ENCODE peak calls at places on chromosomes 5 and 9, in four cellular contexts. Y, T, H and G are unnamed samples.

GRCh38 chr5:150789943-150790611 is 11.5 kb downstream of the SMIM3 start:
- DNase-seq in H (no peak), Y (no peak), T (peak; percentile 100), G (peak; percentile 98)

GRCh38 chr5:75395277-75395676 is 58.3 kb downstream of the HMGCR start:
- DNase-seq in Y (no peak), T (no peak), H (no peak), G (no peak)

GRCh38 chr9:5389109-5389732 is 48.5 kb downstream of the PLGRKT start:
- DNase-seq in H (no peak), T (peak; percentile 77), Y (no peak), G (peak; percentile 84)

GRCh38 chr5:14676320-14676719 is 11.8 kb downstream of the OTULIN start:
- DNase-seq in T (peak; percentile 93), H (no peak), Y (no peak), G (peak; percentile 29)

GRCh38 chr5:93723005-93723404 is 18.4 kb downstream of the POU5F2 start:
- DNase-seq in H (no peak), Y (no peak), T (peak; percentile 33), G (no peak)

GRCh38 chr5:172370648-172371248 is 83.6 kb downstream of the SH3PXD2B start:
- DNase-seq in T (peak; percentile 62), Y (no peak), H (no peak), G (peak; percentile 50)

GRCh38 chr5:112529525-112529924 is 110.4 kb upstream of the EPB41L4A start:
- DNase-seq in H (no peak), T (peak; percentile 48), Y (no peak), G (no peak)

GRCh38 chr5:93357686-93358085 is 223.3 kb downstream of the NR2F1-AS1 start:
- DNase-seq in Y (no peak), T (no peak), H (no peak), G (no peak)

GRCh38 chr9:68872026-68872501 is 141.8 kb downstream of the PRKACG start:
- DNase-seq in Y (no peak), T (no peak), H (no peak), G (no peak)

GRCh38 chr9:88646539-88646938 is 111.6 kb downstream of the NXNL2 start:
- DNase-seq in H (no peak), Y (no peak), T (no peak), G (no peak)

GRCh38 chr9:88653926-88654325 is 118.9 kb downstream of the NXNL2 start:
- DNase-seq in T (peak; percentile 18), H (no peak), Y (no peak), G (peak; percentile 75)

GRCh38 chr9:88652876-88653275 is 117.9 kb downstream of the NXNL2 start:
- DNase-seq in H (no peak), Y (no peak), T (no peak), G (peak; percentile 54)

GRCh38 chr9:88657893-88658292 is 122.9 kb downstream of the NXNL2 start:
- DNase-seq in T (no peak), H (no peak), Y (no peak), G (no peak)

GRCh38 chr9:88651682-88652633 is 117.0 kb downstream of the NXNL2 start:
- DNase-seq in T (peak; percentile 84), Y (peak; percentile 95), H (peak; percentile 90), G (peak; percentile 98)
- H3K4me3 ChIP-seq in T (no peak overlapping the region), Y (no peak overlapping the region), H (no peak overlapping the region), G (peak overlapping the region; percentile 46)

GRCh38 chr5:73295447-73295846 is 122.5 kb downstream of the TMEM174 start:
- DNase-seq in T (no peak), Y (no peak), H (no peak), G (no peak)
- TF ChIP-seq CTCF in T (peak; percentile 29), Y (peak; percentile 18), H (no peak), G (peak; percentile 6)

GRCh38 chr5:175766963-175767362 is 104.4 kb upstream of the CPLX2 start:
- DNase-seq in H (no peak), Y (no peak), T (no peak), G (no peak)

GRCh38 chr5:175775416-175775815 is 96.0 kb upstream of the CPLX2 start:
- DNase-seq in Y (no peak), T (no peak), H (no peak), G (no peak)

GRCh38 chr5:175773534-175774070 is 97.8 kb upstream of the CPLX2 start:
- DNase-seq in H (no peak), T (no peak), Y (peak; percentile 66), G (no peak)

DNA sequence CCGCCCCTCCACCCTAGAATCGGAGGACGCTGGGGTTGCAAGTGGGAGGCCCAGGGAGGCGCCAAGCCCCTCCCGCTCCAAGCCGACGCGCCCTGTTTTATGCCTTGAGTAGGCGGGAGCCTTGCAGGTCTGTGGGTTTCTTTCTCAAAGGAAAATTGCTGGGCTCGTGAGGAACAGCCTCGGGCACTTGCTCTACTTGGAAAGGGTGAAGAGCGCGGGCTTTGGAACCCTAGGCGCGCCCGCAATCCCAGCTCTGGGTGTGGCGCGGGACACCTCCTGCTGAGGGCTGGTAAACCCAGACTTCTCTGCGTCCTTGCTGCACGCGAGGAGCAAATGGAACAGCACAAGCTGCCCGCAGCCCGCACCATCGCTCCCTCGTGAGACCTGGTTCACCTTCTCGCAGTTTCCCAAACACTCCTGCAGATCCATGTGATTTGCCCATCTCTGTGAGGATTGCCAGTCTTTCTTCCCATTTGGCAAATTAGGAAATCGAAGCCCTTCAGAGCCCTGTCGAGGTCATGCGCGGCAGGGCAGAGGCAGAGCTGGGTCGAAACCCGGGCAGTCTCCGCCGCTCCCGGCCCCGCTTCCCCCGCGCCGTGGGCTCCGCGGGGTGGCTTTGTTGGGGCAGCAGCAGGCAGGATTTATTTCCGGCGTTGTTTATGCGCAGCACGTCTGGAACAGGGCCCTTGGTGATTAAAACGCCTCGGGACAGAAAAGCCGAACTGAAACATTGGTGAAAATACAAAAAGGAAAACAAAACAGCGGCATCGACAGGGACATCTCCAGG is 98.4 kb upstream of the CPLX2 start:
- DNase-seq in H (no peak), Y (peak; percentile 79), T (no peak), G (no peak)
- H3K4me3 ChIP-seq in H (no peak overlapping the region), Y (no peak overlapping the region), T (no peak overlapping the region), G (no peak overlapping the region)

GRCh38 chr9:72960446-72960845 is 7.6 kb upstream of the ALDH1A1 start:
- DNase-seq in T (peak; percentile 77), Y (no peak), H (no peak), G (peak; percentile 9)
- TF ChIP-seq CTCF in T (peak; percentile 8), Y (no peak), H (no peak), G (no peak)

GRCh38 chr5:160508780-160509361 is 87.2 kb downstream of the PTTG1 start:
- DNase-seq in Y (no peak), H (no peak), T (peak; percentile 77), G (peak; percentile 82)

GRCh38 chr5:160504906-160505305 is 83.3 kb downstream of the PTTG1 start:
- DNase-seq in Y (no peak), T (no peak), H (no peak), G (no peak)

GRCh38 chr5:160511280-160511929 is 89.8 kb downstream of the PTTG1 start:
- DNase-seq in T (no peak), Y (no peak), H (no peak), G (no peak)

GRCh38 chr5:160507181-160507811 is 85.6 kb downstream of the PTTG1 start:
- DNase-seq in H (no peak), T (peak; percentile 67), Y (no peak), G (peak; percentile 54)

GRCh38 chr5:160506006-160507004 is 84.7 kb downstream of the PTTG1 start:
- DNase-seq in Y (no peak), H (no peak), T (no peak), G (peak; percentile 62)
- H3K4me3 ChIP-seq in Y (no peak overlapping the region), H (no peak overlapping the region), T (no peak overlapping the region), G (no peak overlapping the region)

DNA sequence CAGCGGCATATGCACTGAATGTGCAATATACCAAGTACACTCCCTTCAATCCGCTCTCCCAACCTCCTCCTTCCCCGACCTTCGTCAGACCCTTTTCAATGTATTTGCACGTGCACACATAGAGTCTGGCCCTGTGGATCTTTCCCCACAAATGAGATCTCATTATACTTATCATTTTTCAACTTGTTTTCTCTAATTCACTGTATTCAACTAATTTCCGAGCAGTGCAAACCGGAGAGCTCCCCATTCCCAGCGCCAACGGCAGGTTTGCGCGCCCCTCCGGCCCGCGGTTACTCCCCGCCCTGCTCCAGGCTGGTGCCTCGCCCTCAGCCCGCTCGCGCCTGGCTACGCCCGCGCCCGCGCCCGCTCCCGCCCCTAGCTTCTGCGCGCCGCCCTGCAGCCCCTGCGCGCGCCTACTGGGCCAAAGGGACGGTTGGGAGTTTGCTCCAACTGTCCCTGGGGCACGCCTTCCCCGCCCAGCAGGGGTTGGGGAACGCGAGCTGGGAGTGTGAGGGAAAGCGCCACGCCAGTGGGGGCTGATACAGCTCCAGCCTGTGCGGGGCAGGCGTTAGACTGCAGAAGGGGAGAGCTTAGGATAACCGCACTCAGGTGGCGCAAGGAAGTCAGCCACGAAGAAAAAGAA is 3.3 kb upstream of the CDC20B start:
- DNase-seq in Y (peak; percentile 21), T (peak; percentile 23), H (peak; percentile 48), G (no peak)
- TF ChIP-seq CTCF in Y (peak; percentile 28), T (peak; percentile 27), H (peak; percentile 10), G (no peak)

DNA sequence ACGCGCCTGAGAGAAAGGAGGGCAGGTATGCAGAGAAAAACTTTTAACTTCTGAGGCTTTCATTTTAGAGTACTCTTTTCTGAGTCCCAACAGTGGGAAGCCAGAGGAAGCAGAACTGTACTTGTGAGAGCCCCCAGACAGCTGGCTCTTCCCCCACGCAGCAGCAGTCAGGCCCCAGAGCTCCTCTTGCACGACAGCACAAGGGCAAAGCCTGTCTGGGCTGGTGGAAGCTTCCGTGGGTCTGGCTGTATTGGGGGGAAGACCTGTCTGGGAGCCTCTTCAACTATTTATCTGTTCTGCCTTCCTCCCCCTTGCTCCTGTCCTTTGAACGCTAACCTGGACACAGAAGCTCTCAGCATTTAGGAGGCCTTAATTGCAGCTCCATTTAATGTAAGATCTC is 68.2 kb downstream of the THBS4 start:
- DNase-seq in H (no peak), T (no peak), Y (no peak), G (no peak)
- H3K4me3 ChIP-seq in H (no peak overlapping the region), T (no peak overlapping the region), Y (no peak overlapping the region), G (no peak overlapping the region)